ENCODE peak calls at places on chromosomes 12 and 14, in eight cellular contexts. Y is cardiac fibroblast; W is RCC 7860; Q is NCI-H1105 treated with DMSO at 0.1 percent for 48 hours; Z is activated naive CD4-positive, alpha-beta T cell treated with anti-CD3 and anti-CD28 coated beads for 36 hours; L is pancreas; K is posterior cingulate gyrus; S is MCF 10A. E is an unnamed sample.

GRCh38 chr14:84312551-84312950 is 1217.4 kb upstream of the FLRT2 start:
- DNase-seq in S (no peak), Z (no peak), K (no peak), L (no peak), Y (no peak), Q (no peak), W (no peak), E (no peak)

GRCh38 chr12:121628037-121628436 is 1.7 kb downstream of the ORAI1 start:
- DNase-seq in Y (peak; percentile 16), L (peak; percentile 43), W (no peak), S (no peak), Q (no peak), K (no peak), Z (peak; percentile 25), E (no peak)

GRCh38 chr14:96246535-96246839 is 9.5 kb upstream of the BDKRB1 start:
- DNase-seq in K (no peak), Y (peak; percentile 93), L (no peak), S (peak; percentile 98), Z (no peak), W (peak; percentile 82), Q (no peak), E (peak; percentile 81)

GRCh38 chr12:91317324-91317723 is 134.7 kb upstream of the DCN start:
- DNase-seq in S (no peak), Z (no peak), Q (no peak), K (no peak), Y (peak; percentile 43), W (no peak), L (no peak), E (no peak)

GRCh38 chr14:55426881-55427280 is 13.5 kb downstream of the TBPL2 start:
- DNase-seq in Y (no peak), K (no peak), S (no peak), L (no peak), Z (no peak), W (no peak), Q (no peak), E (no peak)

GRCh38 chr12:26275313-26276257 is 80.2 kb downstream of the SSPN start:
- DNase-seq in K (no peak), S (no peak), Q (no peak), W (peak; percentile 55), Z (no peak), L (no peak), Y (no peak), E (peak; percentile 64)

GRCh38 chr12:113260127-113260526 is 38.9 kb downstream of the TPCN1 start:
- DNase-seq in K (no peak), Y (no peak), Q (no peak), L (no peak), S (no peak), Z (no peak), W (no peak), E (no peak)

GRCh38 chr14:69518341-69519101 is 34.0 kb downstream of the PLEKHD1 start:
- DNase-seq in L (no peak), Y (no peak), S (no peak), K (no peak), Z (no peak), W (no peak), Q (no peak), E (no peak)

GRCh38 chr14:50335389-50335788 is 23.3 kb downstream of the DMAC2L start:
- DNase-seq in K (peak; percentile 69), S (no peak), Y (peak; percentile 73), L (peak; percentile 68), Z (no peak), Q (peak; percentile 74), W (no peak), E (no peak)

GRCh38 chr12:96258451-96258933 is 64.3 kb downstream of the ELK3 start:
- DNase-seq in L (peak; percentile 84), S (peak; percentile 51), Y (peak; percentile 96), Z (peak; percentile 49), K (no peak), W (no peak), Q (no peak), E (no peak)

GRCh38 chr12:107332726-107333125 is 239.4 kb upstream of the CRY1 start:
- DNase-seq in S (no peak), Q (no peak), Y (no peak), W (no peak), L (no peak), Z (no peak), K (no peak), E (no peak)

GRCh38 chr12:80937391-80938238 is at the start of gene LIN7A:
- DNase-seq in L (peak; percentile 31), W (no peak), Y (peak; percentile 35), S (peak; percentile 9), K (peak; percentile 16), Q (peak; percentile 75), Z (no peak), E (no peak)

GRCh38 chr14:93007225-93007997 is 84.5 kb downstream of the CHGA start:
- DNase-seq in Z (no peak), L (no peak), W (peak; percentile 64), S (peak; percentile 79), K (no peak), Q (no peak), Y (peak; percentile 67), E (peak; percentile 67)

GRCh38 chr12:72368719-72369505 is 96.7 kb downstream of the TRHDE start:
- DNase-seq in L (peak; percentile 74), Q (no peak), Z (no peak), Y (no peak), S (no peak), W (no peak), K (no peak), E (no peak)

GRCh38 chr12:7026854-7027253 is 8.6 kb upstream of the LPCAT3 start:
- DNase-seq in Q (no peak), L (no peak), Y (no peak), W (no peak), K (no peak), Z (no peak), S (no peak), E (no peak)

GRCh38 chr12:166425-167091 is 47.4 kb downstream of the SLC6A12 start:
- DNase-seq in Q (no peak), L (no peak), K (no peak), Z (no peak), S (no peak), Y (no peak), W (no peak), E (no peak)

E was measured in kidney epithelial cell.